ENCODE peak calls at places on chromosomes 4 and X, in four cellular contexts. R, B, G and U are unnamed samples. For H3K4me1 and H3K9me3, the result is how much of the 10 kb centered on the place peaks cover.

GRCh38 chr4:152929888-152930287 is 6.2 kb upstream of the FHDC1 start:
- DNase-seq in R (no peak), B (no peak), G (no peak), U (no peak)

GRCh38 chrX:39260965-39261364 is 459.7 kb downstream of the MID1IP1 start:
- DNase-seq in R (peak), B (no peak), G (no peak), U (no peak)

GRCh38 chr4:114386637-114387233 is 211.9 kb upstream of the UGT8 start:
- DNase-seq in R (no peak), B (peak), G (no peak), U (no peak)

GRCh38 chrX:112642349-112642748 is 37.4 kb downstream of the LHFPL1 start:
- DNase-seq in R (peak), B (peak), G (no peak), U (no peak)

GRCh38 chr4:164648151-164648848 is 105.6 kb upstream of the SMIM31 start:
- DNase-seq in R (peak), B (no peak), G (no peak), U (no peak)

GRCh38 chrX:19543951-19544359 is 28.6 kb upstream of the MAP3K15 start:
- DNase-seq in R (no peak), B (no peak), G (no peak), U (no peak)

GRCh38 chr4:92091335-92091734 is 212.4 kb upstream of the GRID2 start:
- DNase-seq in R (no peak), B (no peak), G (no peak), U (no peak)

GRCh38 chr4:78704981-78705757 is 71.0 kb upstream of the BMP2K start:
- DNase-seq in R (peak), B (peak), G (no peak), U (no peak)

GRCh38 chrX:148020329-148020728 is 39.2 kb downstream of the FMR1NB start:
- DNase-seq in R (peak), B (no peak), G (no peak), U (no peak)

GRCh38 chrX:32155044-32155638 is 1056.2 kb downstream of the DMD start:
- DNase-seq in R (no peak), B (no peak), G (no peak), U (no peak)

GRCh38 chr4:153419673-153420278 is 46.4 kb upstream of the TMEM131L start:
- DNase-seq in R (no peak), B (no peak), G (no peak), U (no peak)

GRCh38 chrX:110087485-110088356 is 84.8 kb downstream of the TMEM164 start:
- DNase-seq in R (peak), B (peak), G (no peak), U (no peak)

GRCh38 chr4:48813984-48814383 is 16.9 kb upstream of the OCIAD1 start:
- DNase-seq in R (no peak), B (no peak), G (no peak), U (no peak)

GRCh38 chr4:167606551-167606950 is 372.3 kb upstream of the SPOCK3 start:
- DNase-seq in R (no peak), B (no peak), G (no peak), U (no peak)

GRCh38 chr4:176193898-176194297 is 1.5 kb downstream of the SPATA4 start:
- DNase-seq in R (peak), B (peak), G (no peak), U (no peak)

GRCh38 chrX:118115948-118116307 is 682 bp downstream of the KLHL13 start:
- DNase-seq in R (no peak), B (peak), G (no peak), U (no peak)

GRCh38 chr4:6002926-6003325 is 15.3 kb downstream of the C4orf50 start:
- DNase-seq in R (no peak), B (no peak), G (peak), U (no peak)

GRCh38 chr4:183182873-183183725 is 84.0 kb downstream of the WWC2 start:
- DNase-seq in R (peak), B (peak), G (peak), U (no peak)

DNA sequence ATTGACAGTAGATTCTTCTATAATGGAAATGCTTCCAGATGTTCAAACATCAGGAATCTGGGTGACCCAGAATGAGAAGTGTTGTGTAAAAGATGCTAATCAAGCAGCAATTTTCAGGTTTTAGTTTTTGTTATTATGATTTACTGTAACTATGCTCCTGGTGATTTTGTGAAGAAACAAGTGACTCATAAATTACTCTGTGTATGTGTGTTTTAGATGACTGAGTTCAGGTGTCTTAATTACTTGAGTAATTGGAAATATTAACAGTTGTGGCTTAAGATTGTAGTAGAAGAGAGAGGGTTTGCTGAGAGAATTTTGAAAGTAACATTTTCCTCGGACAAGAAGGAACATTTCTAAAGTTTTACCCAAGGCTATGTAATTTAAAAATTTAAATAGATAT is 25.2 kb upstream of the TNIP3 start:
- DNase-seq in R (no peak), B (no peak), G (no peak), U (no peak)
- H3K4me1 ChIP-seq in R (under half), B (under half), G (under half), U (under half)

GRCh38 chr4:36235306-36235705 is 9.0 kb downstream of the ARAP2 start:
- DNase-seq in R (peak), B (no peak), G (no peak), U (no peak)
- H3K9me3 ChIP-seq in R (under half), B (under half), G (under half), U (under half)

GRCh38 chrX:106378616-106379015 is 210.5 kb downstream of the PWWP3B start:
- DNase-seq in R (no peak), B (no peak), G (no peak), U (no peak)
- H3K4me1 ChIP-seq in R (under half), B (under half), G (under half), U (under half)

DNA sequence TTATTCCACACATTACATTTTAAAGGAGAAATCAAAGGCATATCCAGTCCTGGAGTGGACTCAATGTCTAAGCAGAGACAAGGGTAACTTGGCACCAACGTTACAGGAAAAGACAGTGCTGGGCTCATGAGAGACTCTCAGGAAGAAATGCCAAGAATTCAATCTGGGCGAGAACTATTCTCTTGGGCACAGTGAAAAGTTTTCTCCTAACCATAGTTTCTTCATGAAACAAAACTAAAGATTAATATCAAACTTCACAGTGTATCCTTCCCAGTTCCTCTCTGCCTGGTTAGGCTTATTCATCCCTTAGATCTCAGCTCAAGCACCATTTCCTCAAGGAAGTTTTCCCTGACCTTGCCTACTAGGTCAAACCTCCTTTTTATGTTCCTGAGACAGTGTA is 109.4 kb upstream of the TLL1 start:
- DNase-seq in R (no peak), B (no peak), G (no peak), U (no peak)
- H3K9me3 ChIP-seq in R (under half), B (under half), G (under half), U (under half)

GRCh38 chr4:24559032-24559821 is 25.1 kb downstream of the DHX15 start:
- DNase-seq in R (no peak), B (no peak), G (no peak), U (no peak)
- H3K4me1 ChIP-seq in R (under half), B (under half), G (under half), U (under half)

DNA sequence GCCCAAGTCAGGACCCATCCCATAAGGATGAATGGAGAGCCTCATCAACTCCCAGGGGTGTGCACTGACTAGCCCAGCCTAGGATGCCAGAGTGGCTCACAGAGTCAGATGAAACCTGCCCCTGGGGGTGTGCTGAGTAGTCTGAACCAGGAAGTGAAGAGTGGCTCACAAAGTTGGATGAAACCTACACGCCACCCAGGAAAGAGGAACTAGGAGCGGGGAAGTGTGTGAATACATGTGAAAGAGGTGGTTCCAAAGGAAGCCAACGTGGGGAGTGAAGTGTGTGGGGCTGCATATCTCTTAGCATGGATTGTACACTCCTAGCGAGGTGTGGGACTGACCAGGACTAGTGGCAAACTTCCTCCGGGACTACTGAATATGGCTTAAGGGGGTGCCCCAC is 902.1 kb upstream of the NDST4 start:
- DNase-seq in R (no peak), B (no peak), G (no peak), U (no peak)
- H3K9me3 ChIP-seq in R (under half), B (under half), G (under half), U (under half)

GRCh38 chr4:40317921-40318658 is 17.0 kb upstream of the CHRNA9 start:
- DNase-seq in R (no peak), B (no peak), G (no peak), U (no peak)

GRCh38 chr4:40311811-40312346 is 23.3 kb upstream of the CHRNA9 start:
- DNase-seq in R (peak), B (no peak), G (no peak), U (no peak)

GRCh38 chr4:40316782-40317635 is 18.1 kb upstream of the CHRNA9 start:
- DNase-seq in R (peak), B (peak), G (peak), U (peak)

GRCh38 chr4:40316333-40316781 is 18.8 kb upstream of the CHRNA9 start:
- DNase-seq in R (peak), B (peak), G (no peak), U (no peak)

GRCh38 chr4:40314951-40315350 is 20.2 kb upstream of the CHRNA9 start:
- DNase-seq in R (peak), B (no peak), G (no peak), U (no peak)
- H3K4me1 ChIP-seq in R (under half), B (under half), G (under half), U (under half)

GRCh38 chr4:13537011-13537831 is 7.1 kb downstream of the NKX3-2 start:
- DNase-seq in R (no peak), B (no peak), G (no peak), U (no peak)

GRCh38 chr4:13536607-13537006 is 7.7 kb downstream of the NKX3-2 start:
- DNase-seq in R (no peak), B (no peak), G (no peak), U (no peak)

GRCh38 chr4:13539047-13539720 is 5.1 kb downstream of the NKX3-2 start:
- DNase-seq in R (no peak), B (no peak), G (no peak), U (no peak)

GRCh38 chr4:13538427-13538973 is 5.8 kb downstream of the NKX3-2 start:
- DNase-seq in R (no peak), B (no peak), G (no peak), U (no peak)

DNA sequence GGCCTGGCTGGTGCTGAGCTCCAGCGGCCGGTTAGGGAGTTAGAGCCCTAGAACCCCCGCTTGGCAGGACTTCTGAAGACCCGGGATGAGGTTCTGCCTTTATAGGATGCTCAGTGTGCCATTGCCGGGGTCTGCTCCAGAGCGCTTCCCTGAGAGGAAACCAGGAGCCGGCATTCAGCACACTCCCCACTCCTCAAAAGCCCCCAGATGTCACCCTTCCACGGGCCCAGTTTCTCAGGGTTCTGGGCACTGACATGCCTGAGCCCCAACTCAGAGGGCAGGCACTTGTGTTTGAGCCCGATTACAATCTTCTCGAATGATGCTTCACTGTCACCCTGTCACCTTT is 6.5 kb downstream of the NKX3-2 start:
- DNase-seq in R (no peak), B (no peak), G (no peak), U (no peak)
- H3K9me3 ChIP-seq in R (under half), B (under half), G (under half), U (under half)

DNA sequence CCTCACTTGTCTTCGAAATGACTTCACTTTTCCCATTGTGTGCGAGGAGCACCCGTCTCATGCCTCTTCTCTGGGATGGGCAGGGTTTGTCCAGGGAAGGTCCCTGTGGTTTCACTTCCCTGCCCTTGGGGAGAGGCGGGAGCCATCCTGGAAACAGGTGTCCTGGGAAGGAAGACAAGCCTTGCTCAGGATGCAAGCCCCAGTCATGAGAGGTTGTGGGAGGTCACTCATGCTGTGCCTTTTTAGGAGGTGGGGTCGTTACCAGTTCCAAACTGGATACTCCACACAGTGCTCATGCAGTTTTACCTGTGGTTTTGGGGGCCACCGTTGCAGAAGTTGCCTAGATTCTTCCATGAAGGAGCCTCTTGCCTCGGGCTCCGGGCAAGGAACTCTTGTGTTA is 3.8 kb downstream of the RGS12 start:
- DNase-seq in R (no peak), B (no peak), G (no peak), U (no peak)
- H3K4me1 ChIP-seq in R (under half), B (under half), G (under half), U (under half)